ENCODE peak calls at places on chromosomes 1 and 21, in eight cellular contexts. F is DMS153, R is T1000, X is T-helper 9 cell, W is fibroblast of lung, D is HFFc6, H is NCI-H510A treated with DMSO at 0.1 percent for 48 hours, C is ELR. B is an unnamed sample.

GRCh38 chr1:116182019-116182714 is 71.0 kb downstream of the MAB21L3 start:
- DNase-seq in C (no peak), X (no peak), H (no peak), F (no peak), D (no peak), W (no peak), R (no peak), B (no peak)

GRCh38 chr1:22388666-22389455 is 62.8 kb upstream of the ZBTB40 start:
- DNase-seq in C (peak; percentile 70), D (peak; percentile 87), F (no peak), W (peak; percentile 33), H (no peak), R (peak; percentile 8), X (no peak), B (no peak)

GRCh38 chr1:240350910-240351331 is 259.2 kb downstream of the FMN2 start:
- DNase-seq in F (no peak), H (no peak), X (no peak), W (peak; percentile 97), D (peak; percentile 94), C (peak; percentile 93), R (no peak), B (no peak)

GRCh38 chr1:19921310-19921709 is 2.1 kb downstream of the PLA2G2E start:
- DNase-seq in D (no peak), H (peak; percentile 99), F (peak; percentile 81), W (no peak), R (no peak), C (no peak), X (no peak), B (no peak)

GRCh38 chr1:111214884-111215283 is 12.6 kb upstream of the CHI3L2 start:
- DNase-seq in D (no peak), F (no peak), C (no peak), X (no peak), R (no peak), H (no peak), W (no peak), B (peak; percentile 81)

GRCh38 chr1:18580676-18581419 is 49.8 kb upstream of the PAX7 start:
- DNase-seq in F (no peak), R (no peak), D (no peak), H (no peak), C (no peak), W (no peak), X (no peak), B (no peak)

GRCh38 chr1:226436855-226437491 is 29.1 kb upstream of the PARP1 start:
- DNase-seq in C (no peak), X (no peak), F (peak; percentile 91), R (no peak), D (no peak), H (peak; percentile 80), W (no peak), B (peak; percentile 50)

GRCh38 chr1:67831850-67832513 is 1.3 kb downstream of the GNG12 start:
- DNase-seq in X (no peak), C (peak; percentile 94), D (peak; percentile 77), H (peak; percentile 89), R (peak; percentile 55), W (peak; percentile 75), F (no peak), B (no peak)

GRCh38 chr1:230919201-230919600 is 50.9 kb upstream of the C1orf198 start:
- DNase-seq in F (peak; percentile 83), H (peak; percentile 3), C (no peak), W (no peak), D (no peak), R (no peak), X (no peak), B (no peak)

GRCh38 chr1:221394011-221394544 is 347.8 kb downstream of the DUSP10 start:
- DNase-seq in W (peak; percentile 90), F (peak; percentile 60), D (peak; percentile 69), X (no peak), H (no peak), C (peak; percentile 64), R (no peak), B (no peak)

GRCh38 chr1:219771039-219771438 is 157.3 kb downstream of the SLC30A10 start:
- DNase-seq in X (no peak), W (peak; percentile 99), H (no peak), C (peak; percentile 95), R (peak; percentile 80), F (no peak), D (peak; percentile 5), B (no peak)

GRCh38 chr1:11940260-11940921 is 5.9 kb downstream of the PLOD1 start:
- DNase-seq in W (no peak), X (no peak), H (no peak), R (no peak), F (no peak), C (peak; percentile 40), D (peak; percentile 41), B (no peak)

GRCh38 chr1:38558476-38559179 is 300.9 kb downstream of the RRAGC start:
- DNase-seq in F (no peak), C (no peak), H (no peak), W (no peak), D (no peak), X (no peak), R (no peak), B (no peak)

GRCh38 chr1:28840928-28841544 is 29.1 kb downstream of the OPRD1 start:
- DNase-seq in D (no peak), X (no peak), W (no peak), H (no peak), F (no peak), C (no peak), R (no peak), B (no peak)

GRCh38 chr1:207020709-207021107 is 11.8 kb downstream of the C1orf116 start:
- DNase-seq in F (no peak), R (no peak), X (no peak), W (peak; percentile 25), D (no peak), C (peak; percentile 82), H (no peak), B (no peak)

GRCh38 chr1:7224081-7224534 is 438.9 kb downstream of the CAMTA1 start:
- DNase-seq in R (no peak), D (no peak), C (no peak), F (no peak), H (no peak), W (no peak), X (no peak), B (no peak)

GRCh38 chr1:218917646-218918045 is 256.0 kb upstream of the LYPLAL1 start:
- DNase-seq in H (no peak), W (no peak), C (no peak), F (no peak), D (no peak), X (no peak), R (no peak), B (no peak)

GRCh38 chr1:168053681-168054080 is 83.0 kb downstream of the GPR161 start:
- DNase-seq in X (no peak), D (no peak), C (no peak), H (no peak), W (no peak), F (no peak), R (no peak), B (no peak)

GRCh38 chr1:110158261-110158660 is 8.0 kb downstream of the SLC6A17 start:
- DNase-seq in D (no peak), X (no peak), R (no peak), F (no peak), W (no peak), H (no peak), C (no peak), B (no peak)

GRCh38 chr1:2609271-2610035 is 22.9 kb downstream of the PRXL2B start:
- DNase-seq in X (no peak), H (no peak), D (no peak), F (no peak), C (no peak), W (no peak), R (no peak), B (no peak)

GRCh38 chr21:31922881-31923280 is 50.1 kb downstream of the HUNK start:
- DNase-seq in F (no peak), H (no peak), X (no peak), C (no peak), R (no peak), W (no peak), D (no peak), B (no peak)

GRCh38 chr1:109975718-109976117 is 8.8 kb upstream of the AHCYL1 start:
- DNase-seq in C (peak; percentile 96), R (no peak), F (no peak), D (peak; percentile 84), X (no peak), W (peak; percentile 91), H (no peak), B (no peak)

GRCh38 chr21:24225432-24225831 is 1381.8 kb downstream of the MRPL39 start:
- DNase-seq in D (no peak), W (peak; percentile 40), F (no peak), C (peak; percentile 73), X (no peak), H (no peak), R (no peak), B (no peak)

GRCh38 chr1:66607458-66607857 is 73.5 kb downstream of the SGIP1 start:
- DNase-seq in H (no peak), R (no peak), X (no peak), F (no peak), D (no peak), W (no peak), C (no peak), B (no peak)

GRCh38 chr1:25222606-25223005 is 9.7 kb downstream of the SYF2 start:
- DNase-seq in W (no peak), H (no peak), C (no peak), X (no peak), D (no peak), R (no peak), F (no peak), B (no peak)

GRCh38 chr1:244496186-244496585 is 35.1 kb downstream of the CATSPERE start:
- DNase-seq in W (no peak), H (no peak), X (no peak), C (no peak), F (no peak), D (no peak), R (no peak), B (no peak)

GRCh38 chr1:226364129-226364899 is 43.6 kb downstream of the PARP1 start:
- DNase-seq in F (no peak), X (no peak), R (no peak), H (no peak), C (no peak), W (peak; percentile 10), D (no peak), B (no peak)

GRCh38 chr1:167752219-167752985 is 30.6 kb downstream of the MPZL1 start:
- DNase-seq in C (peak; percentile 69), R (no peak), W (peak; percentile 64), X (no peak), D (peak; percentile 17), F (no peak), H (no peak), B (no peak)

GRCh38 chr1:99808391-99809115 is 41.6 kb upstream of the AGL start:
- DNase-seq in C (peak; percentile 90), W (peak; percentile 92), H (peak; percentile 80), D (peak; percentile 92), F (peak; percentile 65), X (no peak), R (peak; percentile 38), B (peak; percentile 49)

GRCh38 chr1:65420590-65421340 is at the start of the genes LEPR and LEPROT:
- DNase-seq in W (no peak), D (no peak), C (no peak), R (no peak), H (peak; percentile 64), X (no peak), F (no peak), B (peak; percentile 6)

GRCh38 chr1:125064481-125064880 is 3879.7 kb downstream of the SRGAP2C start:
- DNase-seq in H (no peak), W (no peak), X (no peak), C (no peak), F (no peak), D (no peak), R (no peak), B (no peak)

GRCh38 chr1:212488436-212489283 is 55.9 kb downstream of the NENF start:
- DNase-seq in X (no peak), F (peak; percentile 85), R (no peak), W (peak; percentile 83), D (no peak), C (peak; percentile 31), H (peak; percentile 12), B (no peak)

GRCh38 chr1:212291505-212292134 is 6.4 kb downstream of the PPP2R5A start:
- DNase-seq in W (peak; percentile 45), D (peak; percentile 32), F (peak; percentile 86), R (no peak), H (peak; percentile 84), X (no peak), C (peak; percentile 75), B (peak; percentile 35)

GRCh38 chr1:223843934-223844333 is 1.8 kb downstream of the TP53BP2 start:
- DNase-seq in F (no peak), D (no peak), C (peak; percentile 16), H (no peak), X (no peak), W (no peak), R (no peak), B (no peak)